ENCODE peak calls at places on chromosome 16, in ten cellular contexts. M, B, P, Q, X, Y, N, H, T and A are unnamed samples.

GRCh38 chr16:84660973-84661372 is 12.7 kb downstream of the KLHL36 start:
- DNase-seq in Y (no peak), X (peak), P (no peak), T (no peak), M (no peak), B (no peak), N (no peak), H (no peak), Q (no peak), A (peak)

GRCh38 chr16:48117217-48118105 is 38.3 kb downstream of the ABCC12 start:
- DNase-seq in Q (peak), T (peak), P (no peak), M (peak), N (no peak), H (peak), X (peak), B (peak), Y (peak), A (peak)

GRCh38 chr16:11669380-11670146 is 1.3 kb downstream of the SNN start:
- DNase-seq in P (no peak), Q (no peak), H (peak), M (peak), T (no peak), N (peak), X (peak), B (no peak), Y (peak), A (no peak)

GRCh38 chr16:19884021-19884485 is 595 bp downstream of the GPRC5B start:
- DNase-seq in X (no peak), Q (no peak), P (no peak), N (peak), M (peak), Y (no peak), H (peak), T (no peak), B (no peak), A (no peak)

GRCh38 chr16:31700200-31700529 is 172.5 kb downstream of the AHSP start:
- DNase-seq in Q (no peak), X (no peak), T (no peak), Y (no peak), B (no peak), P (no peak), N (no peak), M (no peak), H (no peak), A (no peak)

GRCh38 chr16:5056347-5056746 is 9.4 kb downstream of the C16orf89 start:
- DNase-seq in T (peak), X (no peak), B (peak), Q (peak), Y (no peak), N (no peak), M (no peak), P (no peak), H (peak), A (no peak)

GRCh38 chr16:72903176-72903575 is 144.8 kb downstream of the ZFHX3 start:
- DNase-seq in Q (no peak), T (no peak), B (no peak), P (no peak), Y (no peak), X (no peak), M (no peak), H (no peak), N (no peak), A (no peak)

GRCh38 chr16:83989300-83989699 is 21.3 kb downstream of the NECAB2 start:
- DNase-seq in T (no peak), H (no peak), M (no peak), N (peak), P (no peak), Y (no peak), X (no peak), Q (no peak), B (no peak), A (no peak)

GRCh38 chr16:79843631-79844043 is 243.1 kb upstream of the MAF start:
- DNase-seq in M (no peak), H (no peak), Q (no peak), P (no peak), B (no peak), N (no peak), Y (no peak), X (no peak), T (no peak), A (no peak)

GRCh38 chr16:85334718-85335583 is 222.7 kb upstream of the CIBAR2 start:
- DNase-seq in X (no peak), M (no peak), B (peak), Q (no peak), Y (no peak), T (no peak), P (no peak), H (no peak), N (peak), A (no peak)

GRCh38 chr16:20740901-20741491 is 622 bp downstream of the THUMPD1 start:
- DNase-seq in B (peak), H (peak), N (peak), X (peak), Q (peak), P (peak), M (peak), Y (peak), T (peak), A (peak)

GRCh38 chr16:23385441-23385840 is 67.5 kb downstream of the COG7 start:
- DNase-seq in B (no peak), X (no peak), Y (no peak), Q (no peak), H (no peak), M (no peak), P (no peak), N (no peak), T (no peak), A (no peak)

GRCh38 chr16:87582221-87582965 is 19.9 kb upstream of the JPH3 start:
- DNase-seq in N (no peak), H (peak), T (peak), X (peak), M (no peak), P (no peak), Y (peak), Q (peak), B (no peak), A (peak)

GRCh38 chr16:88102597-88102996 is 151.4 kb downstream of the BANP start:
- DNase-seq in T (no peak), M (peak), Q (no peak), B (no peak), N (no peak), X (no peak), H (peak), P (no peak), Y (no peak), A (no peak)

GRCh38 chr16:9901-10665 is 43.3 kb downstream of the POLR3K start:
- DNase-seq in P (no peak), Y (no peak), T (no peak), N (peak), B (peak), M (peak), Q (no peak), X (no peak), H (no peak), A (no peak)

GRCh38 chr16:90026135-90026534 is 6.9 kb upstream of the DBNDD1 start:
- DNase-seq in B (no peak), N (no peak), H (no peak), T (no peak), Q (no peak), P (no peak), M (no peak), Y (no peak), X (no peak), A (no peak)

GRCh38 chr16:57536306-57537193 is at the start of gene CCDC102A:
- DNase-seq in Y (no peak), P (no peak), B (peak), Q (no peak), X (no peak), N (peak), H (no peak), M (peak), T (no peak), A (peak)

GRCh38 chr16:57534881-57535658 is 1.3 kb downstream of the CCDC102A start:
- DNase-seq in X (no peak), T (no peak), Q (peak), N (no peak), M (peak), P (no peak), B (no peak), H (peak), Y (no peak), A (no peak)

GRCh38 chr16:57537194-57537505 is 779 bp upstream of the CCDC102A start:
- DNase-seq in N (no peak), Y (no peak), M (no peak), P (no peak), X (no peak), Q (no peak), H (no peak), T (no peak), B (no peak), A (no peak)

GRCh38 chr16:57534337-57534880 is 2.0 kb downstream of the CCDC102A start:
- DNase-seq in Q (peak), N (no peak), M (peak), P (no peak), T (no peak), Y (no peak), H (peak), X (no peak), B (no peak), A (no peak)

DNA sequence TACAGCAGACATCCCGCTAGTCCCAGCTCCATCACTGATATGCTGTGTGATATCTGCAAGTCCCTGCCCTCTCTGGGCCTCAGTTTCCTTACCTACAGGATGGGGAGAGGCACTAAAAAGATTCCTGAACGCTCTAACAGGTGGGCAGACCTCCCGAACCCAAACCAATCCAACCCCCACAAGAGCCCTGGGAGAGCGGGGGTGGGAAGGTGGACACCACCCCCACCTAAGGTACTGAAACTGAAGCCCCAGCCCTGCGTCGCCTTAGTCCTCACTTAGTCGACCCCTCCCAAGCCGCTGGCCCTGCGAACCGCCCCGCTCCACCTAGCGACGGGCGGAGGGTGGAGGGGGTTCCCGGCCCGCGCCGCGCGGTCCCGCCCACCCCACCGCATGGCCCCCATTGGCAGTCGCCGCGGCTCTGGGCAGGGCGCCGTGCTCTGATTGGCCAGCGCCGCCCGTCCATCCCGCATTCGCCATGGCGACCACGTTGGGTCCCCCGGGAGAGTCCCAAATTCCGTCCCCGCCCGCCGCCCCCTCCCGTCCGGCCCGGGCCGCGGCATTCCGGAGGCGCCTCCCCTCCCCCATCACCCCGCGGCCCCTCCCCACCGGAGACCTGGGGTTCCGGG is 578 bp downstream of the CCDC102A start:
- DNase-seq in Q (peak), M (peak), N (peak), Y (peak), P (peak), H (peak), T (peak), B (peak), X (peak), A (peak)
- TF ChIP-seq CTCF in Q (peak), M (peak), N (peak), Y (no peak), P (no peak), H (peak), T (peak), B (peak), X (peak), A (no peak)

DNA sequence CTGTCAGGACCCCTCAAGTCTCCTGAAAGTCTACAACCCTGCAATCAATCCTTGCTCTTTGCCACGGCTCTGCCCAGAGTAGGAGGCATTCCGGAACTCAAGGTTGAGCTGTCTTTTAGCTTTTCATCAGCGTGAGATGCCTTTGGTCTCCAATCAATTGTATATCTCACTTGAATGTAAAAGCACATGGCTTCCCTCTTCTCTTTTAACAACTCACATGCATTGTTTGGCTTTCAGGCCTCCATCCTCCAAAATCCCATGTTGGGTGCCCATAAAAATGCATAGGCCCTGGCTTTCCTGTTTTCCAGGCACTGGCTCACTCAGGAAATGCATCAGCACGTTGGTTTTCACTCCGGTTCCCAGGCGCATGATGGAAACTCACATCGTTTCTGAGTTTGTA is 64.0 kb upstream of the FOXF1 start:
- DNase-seq in M (no peak), Q (no peak), P (no peak), T (no peak), X (no peak), Y (no peak), H (no peak), B (no peak), N (no peak), A (no peak)
- H3K4me3 ChIP-seq in M (no peak), Q (no peak), P (no peak), T (no peak), X (no peak), Y (no peak), H (no peak), B (no peak), N (no peak), A (no peak)

DNA sequence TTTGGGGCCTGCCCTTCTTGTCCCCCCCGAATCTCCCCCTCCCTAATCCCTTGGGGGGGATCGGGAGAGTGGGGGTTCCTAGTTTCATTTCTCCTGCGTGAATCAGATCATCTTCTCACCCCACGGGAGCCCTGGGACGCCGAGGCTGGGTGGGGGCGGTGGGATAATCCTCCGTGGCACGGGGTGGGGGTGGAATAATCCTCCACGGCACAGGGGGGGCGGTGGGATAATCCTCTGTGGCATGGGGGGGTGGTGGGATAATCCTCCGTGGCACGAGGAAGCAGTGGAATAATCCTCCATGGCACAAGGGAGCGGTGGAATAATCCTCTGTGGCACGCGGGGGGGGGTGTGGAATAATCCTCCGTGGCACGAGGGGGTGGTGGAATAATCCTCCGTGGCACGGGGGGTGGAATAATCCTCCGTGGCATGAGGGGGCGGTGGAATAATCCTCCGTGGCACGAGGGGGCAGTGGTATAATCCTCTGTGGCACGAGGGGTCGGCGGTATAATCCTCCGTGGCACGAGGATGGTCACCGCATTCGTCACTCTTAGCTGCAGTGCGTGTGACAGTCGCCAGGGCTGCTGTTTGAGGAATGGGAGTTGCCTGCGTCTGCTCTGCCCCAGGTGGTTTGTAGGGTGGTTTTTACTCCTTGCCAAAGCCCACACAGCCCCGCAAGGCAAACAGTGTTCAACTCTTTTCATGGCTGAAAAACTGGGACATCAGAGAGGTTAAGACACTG is 156.9 kb downstream of the LAT start:
- DNase-seq in B (no peak), Q (peak), Y (no peak), P (no peak), X (no peak), M (peak), T (no peak), N (no peak), H (peak), A (no peak)
- TF ChIP-seq CTCF in B (no peak), Q (no peak), Y (no peak), P (no peak), X (no peak), M (no peak), T (no peak), N (no peak), H (no peak), A (no peak)

DNA sequence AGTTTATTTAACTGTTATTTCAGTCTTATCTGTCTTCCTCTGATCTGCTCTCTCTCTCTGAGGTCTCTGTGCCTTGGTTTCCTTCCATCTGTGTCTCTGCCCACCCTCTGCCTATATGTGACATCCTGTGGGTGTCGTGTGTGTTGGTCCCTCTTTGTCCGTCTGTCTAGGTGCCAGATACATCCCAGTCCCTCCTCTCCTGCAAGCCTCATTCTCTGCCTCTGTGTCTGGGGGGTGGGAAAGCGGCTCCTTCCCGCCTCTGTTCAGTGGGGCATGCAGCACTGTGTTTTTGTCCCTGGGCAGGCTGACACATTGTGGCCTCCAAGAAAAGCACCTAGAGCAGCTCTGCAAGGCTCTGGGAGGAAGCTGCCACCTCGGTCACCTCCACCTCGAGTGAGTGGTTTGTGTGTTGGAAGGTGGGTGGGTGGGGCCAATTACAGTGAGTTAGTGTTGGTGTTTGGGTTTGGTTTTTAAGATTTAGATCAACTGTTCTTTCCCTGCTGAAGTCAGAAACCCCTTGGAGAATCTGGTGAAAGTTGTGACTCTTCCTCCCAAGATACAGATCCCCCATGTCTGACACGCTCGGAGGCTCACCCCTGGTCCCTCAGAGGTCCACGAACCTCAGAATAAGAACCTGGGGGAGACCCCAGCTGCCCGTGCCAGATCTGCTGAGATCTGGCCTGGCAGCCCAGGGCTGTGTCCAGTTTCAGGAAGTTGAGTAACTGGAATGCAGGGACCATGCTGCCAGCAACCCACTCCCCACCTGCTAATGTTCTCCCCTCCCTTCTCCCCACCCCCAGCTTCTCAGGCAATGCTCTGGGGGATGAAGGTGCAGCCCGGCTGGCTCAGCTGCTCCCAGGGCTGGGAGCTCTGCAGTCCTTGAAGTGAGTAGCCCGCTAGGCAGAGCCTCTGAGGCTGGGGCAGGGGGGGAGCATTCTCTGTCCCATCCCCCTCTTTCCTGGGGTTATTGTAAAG is 50.9 kb upstream of the CPNE2 start:
- DNase-seq in Q (no peak), X (no peak), Y (no peak), T (no peak), H (peak), N (no peak), B (no peak), P (no peak), M (no peak), A (no peak)
- H3K4me3 ChIP-seq in Q (no peak), X (no peak), Y (no peak), T (no peak), H (peak), N (no peak), B (no peak), P (no peak), M (no peak), A (no peak)

DNA sequence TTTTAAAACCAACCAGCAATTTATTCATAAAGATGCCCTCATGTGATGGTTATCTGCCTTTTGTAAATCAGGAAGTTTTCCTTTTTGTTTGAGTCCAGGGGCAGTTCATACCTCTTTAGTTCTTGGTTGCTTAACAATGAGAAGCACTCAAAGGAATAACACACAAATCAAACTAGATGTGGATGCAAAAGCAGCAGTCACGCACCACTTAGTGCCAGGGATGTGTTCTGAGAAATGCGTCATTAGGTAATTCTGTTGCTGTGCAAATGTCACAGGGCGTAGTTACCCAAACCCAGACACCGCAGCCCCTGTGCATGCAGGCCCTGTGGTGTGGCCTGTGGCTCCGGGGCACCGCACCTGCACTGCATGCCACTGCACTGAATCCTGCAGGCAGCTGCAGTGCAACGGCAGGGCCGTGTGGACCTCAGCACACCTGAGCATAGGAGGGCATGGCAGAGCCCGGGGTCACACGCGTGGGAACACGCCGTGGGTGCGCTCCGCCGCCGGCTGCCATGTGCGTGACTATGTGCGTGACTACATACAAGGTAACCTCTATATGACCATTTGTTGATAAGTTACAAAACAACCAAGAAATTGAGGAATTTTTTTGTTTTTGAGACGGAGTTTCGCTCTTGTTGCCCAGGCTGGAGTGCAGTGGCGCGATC is 39.6 kb downstream of the PKD1 start:
- DNase-seq in Y (no peak), P (no peak), X (no peak), M (no peak), H (no peak), Q (no peak), B (no peak), T (no peak), N (no peak), A (no peak)
- TF ChIP-seq CTCF in Y (no peak), P (no peak), X (no peak), M (no peak), H (no peak), Q (no peak), B (no peak), T (no peak), N (no peak), A (no peak)

GRCh38 chr16:66894948-66895696 is 14.8 kb downstream of the PDP2 start:
- DNase-seq in P (no peak), H (no peak), M (peak), B (peak), Y (peak), N (peak), Q (no peak), X (peak), T (peak), A (peak)

GRCh38 chr16:66895697-66895995 is 15.3 kb downstream of the PDP2 start:
- DNase-seq in B (no peak), X (no peak), T (no peak), H (no peak), M (peak), Y (no peak), Q (no peak), P (no peak), N (no peak), A (no peak)

GRCh38 chr16:66894055-66894454 is 13.7 kb downstream of the PDP2 start:
- DNase-seq in M (no peak), N (no peak), H (no peak), Y (no peak), X (no peak), P (no peak), Q (no peak), T (no peak), B (no peak), A (no peak)

GRCh38 chr16:66898207-66898606 is 17.9 kb downstream of the PDP2 start:
- DNase-seq in X (peak), H (no peak), Q (no peak), N (no peak), Y (peak), M (no peak), B (no peak), P (no peak), T (peak), A (peak)

DNA sequence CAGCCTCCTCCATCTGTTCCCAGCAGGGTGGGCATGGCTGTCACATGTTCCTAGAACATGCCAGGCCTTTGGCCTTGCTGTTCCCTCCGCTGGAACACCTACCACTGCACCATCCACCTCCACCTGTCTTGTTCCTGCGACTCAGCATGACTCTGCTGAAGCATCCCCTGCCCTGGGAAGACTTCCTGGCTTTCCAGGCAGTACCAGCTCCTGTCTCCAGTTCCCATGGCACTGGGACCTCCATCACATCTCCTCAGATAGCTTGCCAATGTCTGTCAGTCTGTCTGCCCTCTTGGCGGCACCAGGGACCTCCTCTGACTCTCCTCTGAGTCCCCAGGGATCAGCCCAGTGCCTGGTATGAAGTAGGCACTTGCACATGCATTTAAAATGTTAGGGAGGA is 15.7 kb downstream of the PDP2 start:
- DNase-seq in Y (no peak), X (no peak), Q (no peak), N (no peak), P (no peak), T (no peak), M (no peak), B (no peak), H (no peak), A (no peak)
- H3K4me3 ChIP-seq in Y (no peak), X (no peak), Q (no peak), N (no peak), P (no peak), T (no peak), M (no peak), B (no peak), H (no peak), A (no peak)